ENCODE peak calls at places on chromosomes 13 and 19, in four cellular contexts. X is activated naive CD8-positive, alpha-beta T cell treated with anti-CD3 and anti-CD28 coated beads for 36 hours; C is neural crest cell; Z is sigmoid colon. O is an unnamed sample.

GRCh38 chr13:113596321-113597200 is 12.0 kb downstream of the TFDP1 start:
- DNase-seq in X (no peak), C (no peak), Z (peak), O (no peak)

GRCh38 chr19:49676136-49676689 is 858 bp upstream of the PRMT1 start:
- DNase-seq in X (no peak), C (no peak), Z (peak), O (no peak)

GRCh38 chr19:40241809-40242384 is 15.4 kb upstream of the CCNP start:
- DNase-seq in X (no peak), C (no peak), Z (no peak), O (no peak)

GRCh38 chr13:100128373-100128772 is 39.5 kb downstream of the PCCA start:
- DNase-seq in X (peak), C (no peak), Z (no peak), O (no peak)

GRCh38 chr13:30725331-30726085 is 9.8 kb upstream of the ALOX5AP start:
- DNase-seq in X (no peak), C (no peak), Z (no peak), O (no peak)

GRCh38 chr19:45097776-45098520 is 5.0 kb downstream of the PPP1R37 start:
- DNase-seq in X (no peak), C (no peak), Z (peak), O (no peak)

GRCh38 chr19:5805465-5806132 is 732 bp downstream of the NRTN start:
- DNase-seq in X (peak), C (peak), Z (peak), O (peak)

GRCh38 chr19:16888629-16889371 is at the start of gene F2RL3:
- DNase-seq in X (no peak), C (no peak), Z (peak), O (no peak)

GRCh38 chr19:16594681-16595091 is 22.5 kb upstream of the SLC35E1 start:
- DNase-seq in X (no peak), C (no peak), Z (no peak), O (peak)

GRCh38 chr13:98549006-98549727 is 27.7 kb downstream of the STK24 start:
- DNase-seq in X (no peak), C (no peak), Z (no peak), O (no peak)

GRCh38 chr13:111313911-111314425 is 6.5 kb upstream of the TEX29 start:
- DNase-seq in X (no peak), C (no peak), Z (no peak), O (no peak)

GRCh38 chr19:38538793-38539528 is 78.8 kb downstream of the MAP4K1 start:
- DNase-seq in X (peak), C (no peak), Z (no peak), O (peak)

GRCh38 chr19:8494158-8494557 is 8.3 kb downstream of the PRAM1 start:
- DNase-seq in X (no peak), C (no peak), Z (no peak), O (peak)

GRCh38 chr19:58474291-58474996 is 1.7 kb upstream of the ZNF446 start:
- DNase-seq in X (no peak), C (no peak), Z (no peak), O (no peak)

GRCh38 chr13:108963846-108964600 is 334.6 kb downstream of the MYO16 start:
- DNase-seq in X (no peak), C (no peak), Z (no peak), O (no peak)